ENCODE peak calls at places on chromosomes 13 and 19, in eight cellular contexts. One of them, this sample, is unnamed.

GRCh38 chr19:2775556-2776430 is 7.3 kb downstream of the SGTA start:
- DNase-seq in Panc1: no peak
- DNase-seq in pulmonary artery endothelial cell: no peak
- DNase-seq in H54: peak
- DNase-seq in stimulated activated CD4-positive, alpha-beta T cell treated with anti-CD3 and anti-CD28 coated beads, Interleukin-1b, Interleukin-23, amount 100 ng/mL, for 4 hours: peak
- DNase-seq in memory B cell: peak
- DNase-seq in left ventricle myocardium inferior: peak
- DNase-seq in KG1: no peak
- DNase-seq in this sample: no peak

GRCh38 chr19:34178276-34178614 is 5.9 kb downstream of the LSM14A start:
- DNase-seq in Panc1: no peak
- DNase-seq in pulmonary artery endothelial cell: no peak
- DNase-seq in H54: no peak
- DNase-seq in stimulated activated CD4-positive, alpha-beta T cell treated with anti-CD3 and anti-CD28 coated beads, Interleukin-1b, Interleukin-23, amount 100 ng/mL, for 4 hours: no peak
- DNase-seq in memory B cell: no peak
- DNase-seq in left ventricle myocardium inferior: no peak
- DNase-seq in KG1: no peak
- DNase-seq in this sample: no peak

GRCh38 chr13:41384749-41385503 is 72.4 kb upstream of the RGCC start:
- DNase-seq in Panc1: no peak
- DNase-seq in pulmonary artery endothelial cell: no peak
- DNase-seq in H54: no peak
- DNase-seq in stimulated activated CD4-positive, alpha-beta T cell treated with anti-CD3 and anti-CD28 coated beads, Interleukin-1b, Interleukin-23, amount 100 ng/mL, for 4 hours: no peak
- DNase-seq in memory B cell: no peak
- DNase-seq in left ventricle myocardium inferior: no peak
- DNase-seq in KG1: no peak
- DNase-seq in this sample: no peak

GRCh38 chr13:97141564-97142005 is 80.5 kb upstream of the MBNL2 start:
- DNase-seq in Panc1: peak
- DNase-seq in pulmonary artery endothelial cell: peak
- DNase-seq in H54: peak
- DNase-seq in stimulated activated CD4-positive, alpha-beta T cell treated with anti-CD3 and anti-CD28 coated beads, Interleukin-1b, Interleukin-23, amount 100 ng/mL, for 4 hours: no peak
- DNase-seq in memory B cell: no peak
- DNase-seq in left ventricle myocardium inferior: no peak
- DNase-seq in KG1: no peak
- DNase-seq in this sample: peak

GRCh38 chr13:95480131-95480545 is 72.4 kb upstream of the CLDN10 start:
- DNase-seq in Panc1: no peak
- DNase-seq in pulmonary artery endothelial cell: peak
- DNase-seq in H54: no peak
- DNase-seq in stimulated activated CD4-positive, alpha-beta T cell treated with anti-CD3 and anti-CD28 coated beads, Interleukin-1b, Interleukin-23, amount 100 ng/mL, for 4 hours: no peak
- DNase-seq in memory B cell: no peak
- DNase-seq in left ventricle myocardium inferior: peak
- DNase-seq in KG1: peak
- DNase-seq in this sample: no peak

GRCh38 chr19:48325265-48325910 is at the start of gene EMP3:
- DNase-seq in Panc1: no peak
- DNase-seq in pulmonary artery endothelial cell: no peak
- DNase-seq in H54: peak
- DNase-seq in stimulated activated CD4-positive, alpha-beta T cell treated with anti-CD3 and anti-CD28 coated beads, Interleukin-1b, Interleukin-23, amount 100 ng/mL, for 4 hours: peak
- DNase-seq in memory B cell: peak
- DNase-seq in left ventricle myocardium inferior: peak
- DNase-seq in KG1: peak
- DNase-seq in this sample: peak

GRCh38 chr19:32404213-32404938 is 1.2 kb upstream of the DPY19L3 start:
- DNase-seq in Panc1: no peak
- DNase-seq in pulmonary artery endothelial cell: no peak
- DNase-seq in H54: no peak
- DNase-seq in stimulated activated CD4-positive, alpha-beta T cell treated with anti-CD3 and anti-CD28 coated beads, Interleukin-1b, Interleukin-23, amount 100 ng/mL, for 4 hours: no peak
- DNase-seq in memory B cell: no peak
- DNase-seq in left ventricle myocardium inferior: no peak
- DNase-seq in KG1: no peak
- DNase-seq in this sample: no peak

GRCh38 chr13:28792992-28793391 is 27.1 kb upstream of the MTUS2 start:
- DNase-seq in Panc1: no peak
- DNase-seq in pulmonary artery endothelial cell: no peak
- DNase-seq in H54: no peak
- DNase-seq in stimulated activated CD4-positive, alpha-beta T cell treated with anti-CD3 and anti-CD28 coated beads, Interleukin-1b, Interleukin-23, amount 100 ng/mL, for 4 hours: no peak
- DNase-seq in memory B cell: no peak
- DNase-seq in left ventricle myocardium inferior: no peak
- DNase-seq in KG1: no peak
- DNase-seq in this sample: peak

GRCh38 chr19:40599331-40600085 is 1.7 kb upstream of the LTBP4 start:
- DNase-seq in Panc1: no peak
- DNase-seq in pulmonary artery endothelial cell: no peak
- DNase-seq in H54: no peak
- DNase-seq in stimulated activated CD4-positive, alpha-beta T cell treated with anti-CD3 and anti-CD28 coated beads, Interleukin-1b, Interleukin-23, amount 100 ng/mL, for 4 hours: no peak
- DNase-seq in memory B cell: no peak
- DNase-seq in left ventricle myocardium inferior: no peak
- DNase-seq in KG1: no peak
- DNase-seq in this sample: no peak

GRCh38 chr19:45528149-45528743 is 21.0 kb downstream of the VASP start:
- DNase-seq in Panc1: no peak
- DNase-seq in pulmonary artery endothelial cell: no peak
- DNase-seq in H54: no peak
- DNase-seq in stimulated activated CD4-positive, alpha-beta T cell treated with anti-CD3 and anti-CD28 coated beads, Interleukin-1b, Interleukin-23, amount 100 ng/mL, for 4 hours: no peak
- DNase-seq in memory B cell: no peak
- DNase-seq in left ventricle myocardium inferior: no peak
- DNase-seq in KG1: no peak
- DNase-seq in this sample: peak

GRCh38 chr19:35612559-35613321 is at the start of gene HAUS5:
- DNase-seq in Panc1: peak
- DNase-seq in pulmonary artery endothelial cell: peak
- DNase-seq in H54: peak
- DNase-seq in stimulated activated CD4-positive, alpha-beta T cell treated with anti-CD3 and anti-CD28 coated beads, Interleukin-1b, Interleukin-23, amount 100 ng/mL, for 4 hours: peak
- DNase-seq in memory B cell: peak
- DNase-seq in left ventricle myocardium inferior: peak
- DNase-seq in KG1: peak
- DNase-seq in this sample: peak

GRCh38 chr13:45564108-45564507 is 51.4 kb downstream of the ERICH6B start:
- DNase-seq in Panc1: no peak
- DNase-seq in pulmonary artery endothelial cell: no peak
- DNase-seq in H54: no peak
- DNase-seq in stimulated activated CD4-positive, alpha-beta T cell treated with anti-CD3 and anti-CD28 coated beads, Interleukin-1b, Interleukin-23, amount 100 ng/mL, for 4 hours: no peak
- DNase-seq in memory B cell: no peak
- DNase-seq in left ventricle myocardium inferior: no peak
- DNase-seq in KG1: no peak
- DNase-seq in this sample: peak

GRCh38 chr13:29624997-29625396 is 29.5 kb upstream of the SLC7A1 start:
- DNase-seq in Panc1: no peak
- DNase-seq in pulmonary artery endothelial cell: no peak
- DNase-seq in H54: no peak
- DNase-seq in stimulated activated CD4-positive, alpha-beta T cell treated with anti-CD3 and anti-CD28 coated beads, Interleukin-1b, Interleukin-23, amount 100 ng/mL, for 4 hours: no peak
- DNase-seq in memory B cell: no peak
- DNase-seq in left ventricle myocardium inferior: no peak
- DNase-seq in KG1: no peak
- DNase-seq in this sample: no peak

GRCh38 chr19:42121666-42122069 is 10.6 kb downstream of the POU2F2 start:
- DNase-seq in Panc1: no peak
- DNase-seq in pulmonary artery endothelial cell: peak
- DNase-seq in H54: peak
- DNase-seq in stimulated activated CD4-positive, alpha-beta T cell treated with anti-CD3 and anti-CD28 coated beads, Interleukin-1b, Interleukin-23, amount 100 ng/mL, for 4 hours: peak
- DNase-seq in memory B cell: peak
- DNase-seq in left ventricle myocardium inferior: peak
- DNase-seq in KG1: peak
- DNase-seq in this sample: peak

GRCh38 chr19:39416626-39417120 is 4.2 kb downstream of the PLEKHG2 start:
- DNase-seq in Panc1: no peak
- DNase-seq in pulmonary artery endothelial cell: no peak
- DNase-seq in H54: no peak
- DNase-seq in stimulated activated CD4-positive, alpha-beta T cell treated with anti-CD3 and anti-CD28 coated beads, Interleukin-1b, Interleukin-23, amount 100 ng/mL, for 4 hours: no peak
- DNase-seq in memory B cell: no peak
- DNase-seq in left ventricle myocardium inferior: no peak
- DNase-seq in KG1: no peak
- DNase-seq in this sample: no peak

GRCh38 chr13:105196052-105196451 is 1339.4 kb downstream of the EFNB2 start:
- DNase-seq in Panc1: no peak
- DNase-seq in pulmonary artery endothelial cell: peak
- DNase-seq in H54: peak
- DNase-seq in stimulated activated CD4-positive, alpha-beta T cell treated with anti-CD3 and anti-CD28 coated beads, Interleukin-1b, Interleukin-23, amount 100 ng/mL, for 4 hours: no peak
- DNase-seq in memory B cell: no peak
- DNase-seq in left ventricle myocardium inferior: no peak
- DNase-seq in KG1: no peak
- DNase-seq in this sample: peak

GRCh38 chr19:18156841-18157464 is 4.0 kb downstream of the PIK3R2 start:
- DNase-seq in Panc1: no peak
- DNase-seq in pulmonary artery endothelial cell: peak
- DNase-seq in H54: peak
- DNase-seq in stimulated activated CD4-positive, alpha-beta T cell treated with anti-CD3 and anti-CD28 coated beads, Interleukin-1b, Interleukin-23, amount 100 ng/mL, for 4 hours: no peak
- DNase-seq in memory B cell: no peak
- DNase-seq in left ventricle myocardium inferior: peak
- DNase-seq in KG1: no peak
- DNase-seq in this sample: peak